ENCODE peak calls at places on chromosomes 7 and 10, in eight cellular contexts. W is left cardiac atrium, F is AG10803, I is GM12891, S is T-cell, R is SK-MEL-5, H is anterior cingulate cortex, Q is skeletal muscle cell. M is an unnamed sample.

GRCh38 chr7:116334555-116334954 is 124.2 kb downstream of the TES start:
- DNase-seq in W (no peak), F (no peak), S (no peak), Q (no peak), I (no peak), R (no peak), H (no peak), M (no peak)

GRCh38 chr10:73043766-73044377 is 52.8 kb downstream of the P4HA1 start:
- DNase-seq in F (no peak), W (no peak), H (no peak), I (no peak), Q (no peak), R (no peak), S (no peak), M (no peak)

GRCh38 chr10:27072436-27073114 is 27.7 kb downstream of the ANKRD26 start:
- DNase-seq in H (no peak), W (no peak), F (no peak), I (no peak), R (no peak), Q (no peak), S (no peak), M (no peak)

GRCh38 chr7:132430863-132431822 is 145.1 kb downstream of the PLXNA4 start:
- DNase-seq in Q (peak), I (no peak), H (no peak), W (peak), R (no peak), F (peak), S (peak), M (peak)

GRCh38 chr10:44706745-44707144 is 204.4 kb upstream of the TMEM72 start:
- DNase-seq in R (no peak), F (peak), H (no peak), W (no peak), S (no peak), I (no peak), Q (peak), M (peak)

GRCh38 chr10:72310241-72310633 is 36.5 kb downstream of the DDIT4 start:
- DNase-seq in W (no peak), F (no peak), Q (no peak), S (no peak), I (no peak), H (no peak), R (no peak), M (no peak)

GRCh38 chr10:85558533-85558932 is 808.1 kb downstream of the GRID1 start:
- DNase-seq in S (no peak), H (no peak), I (no peak), W (no peak), F (peak), Q (peak), R (peak), M (no peak)

GRCh38 chr7:134515569-134516468 is 11.5 kb upstream of the AKR1B10 start:
- DNase-seq in I (no peak), H (no peak), W (no peak), S (no peak), F (peak), Q (peak), R (peak), M (peak)

GRCh38 chr7:5615190-5616070 is 166.0 kb downstream of the RNF216 start:
- DNase-seq in F (no peak), S (no peak), I (no peak), H (no peak), R (no peak), Q (no peak), W (no peak), M (no peak)

GRCh38 chr10:63266337-63267327 is 133.5 kb downstream of the NRBF2 start:
- DNase-seq in I (no peak), F (no peak), H (no peak), R (no peak), S (no peak), Q (no peak), W (no peak), M (no peak)

GRCh38 chr7:127440206-127440605 is 47.7 kb upstream of the ZNF800 start:
- DNase-seq in I (no peak), W (no peak), F (no peak), S (no peak), R (no peak), H (no peak), Q (no peak), M (no peak)

GRCh38 chr10:86366033-86366901 is at the start of gene GRID1:
- DNase-seq in I (peak), Q (no peak), F (no peak), H (no peak), W (peak), R (peak), S (no peak), M (no peak)

M was measured in fibroblast of gingiva.